ENCODE peak calls at places on chromosomes 6 and 20, in five cellular contexts. N is kidney epithelial cell, L is Calu3, Q is astrocyte of the spinal cord, M is ovary. T is an unnamed sample.
A peak's percentile ranks its signal among the peaks of the same experiment; 100 is the strongest.

GRCh38 chr20:52800734-52801627 is 171.2 kb upstream of the TSHZ2 start:
- DNase-seq in N (no peak), L (no peak), Q (no peak), M (no peak), T (no peak)

GRCh38 chr20:25081065-25081729 is 744 bp downstream of the VSX1 start:
- DNase-seq in N (no peak), L (no peak), Q (no peak), M (no peak), T (no peak)

GRCh38 chr6:66992660-66993059 is 1285.6 kb upstream of the EYS start:
- DNase-seq in N (no peak), L (no peak), Q (no peak), M (no peak), T (no peak)

GRCh38 chr6:51844391-51844735 is 243.1 kb downstream of the PKHD1 start:
- DNase-seq in N (no peak), L (no peak), Q (no peak), M (no peak), T (no peak)

GRCh38 chr6:145878591-145879295 is 64.1 kb upstream of the FBXO30 start:
- DNase-seq in N (no peak), L (no peak), Q (peak; percentile 30), M (no peak), T (no peak)

GRCh38 chr20:58656825-58657224 is 5.7 kb downstream of the STX16 start:
- DNase-seq in N (no peak), L (no peak), Q (no peak), M (no peak), T (no peak)

GRCh38 chr6:41966961-41967311 is 25.3 kb upstream of the CCND3 start:
- DNase-seq in N (peak; percentile 85), L (peak; percentile 50), Q (peak; percentile 72), M (no peak), T (no peak)

GRCh38 chr6:84422380-84422968 is 195.0 kb upstream of the CEP162 start:
- DNase-seq in N (peak; percentile 10), L (peak; percentile 84), Q (peak; percentile 78), M (peak; percentile 25), T (no peak)

GRCh38 chr6:88358846-88359245 is 192.7 kb upstream of the CNR1 start:
- DNase-seq in N (no peak), L (no peak), Q (no peak), M (no peak), T (no peak)

GRCh38 chr20:35005463-35005961 is 49.8 kb downstream of the MYH7B start:
- DNase-seq in N (no peak), L (no peak), Q (no peak), M (peak; percentile 10), T (no peak)

GRCh38 chr6:157471895-157472686 is 91.1 kb downstream of the ZDHHC14 start:
- DNase-seq in N (no peak), L (no peak), Q (no peak), M (no peak), T (no peak)

GRCh38 chr20:40268321-40269075 is 420.5 kb downstream of the MAFB start:
- DNase-seq in N (no peak), L (no peak), Q (no peak), M (no peak), T (no peak)

GRCh38 chr20:40262219-40262618 is 426.8 kb downstream of the MAFB start:
- DNase-seq in N (no peak), L (no peak), Q (no peak), M (no peak), T (no peak)

DNA sequence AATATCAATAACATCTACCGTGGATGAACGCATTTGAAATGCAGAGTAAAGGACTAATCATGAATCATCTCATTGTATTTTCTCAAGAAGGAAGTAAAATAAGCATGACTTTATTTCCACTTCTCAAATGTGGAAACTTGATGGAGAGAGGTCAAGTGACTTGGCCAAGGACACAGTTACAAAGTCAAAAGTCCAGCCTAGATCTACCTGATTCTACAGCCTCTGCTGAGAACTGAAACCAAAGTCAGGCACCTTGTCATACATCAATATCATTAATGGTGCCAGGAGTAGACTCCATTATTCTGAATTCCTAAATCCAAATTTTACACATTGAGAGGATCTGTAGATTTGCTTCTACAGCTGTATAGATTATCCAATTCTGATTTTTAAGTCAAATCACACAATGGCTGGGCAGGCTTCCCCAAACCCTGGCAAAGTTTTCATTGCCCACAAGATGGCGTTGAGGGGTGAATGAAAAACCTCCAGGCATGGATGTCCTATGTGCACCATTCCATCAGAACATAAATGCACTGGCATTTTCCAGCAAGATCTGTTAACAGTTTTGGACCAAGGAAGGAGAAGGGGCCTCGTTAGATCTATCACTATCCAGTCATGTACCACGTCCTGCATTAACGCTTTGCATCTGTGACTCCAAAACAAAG is 423.0 kb downstream of the MAFB start:
- DNase-seq in N (no peak), L (peak; percentile 49), Q (peak; percentile 26), M (no peak), T (peak; percentile 18)
- TF ChIP-seq CTCF in N (peak; percentile 23), L (peak; percentile 47), Q (peak; percentile 52), M (no peak), T (peak; percentile 68)

GRCh38 chr6:16335176-16335575 is 96.8 kb downstream of the GMPR start:
- DNase-seq in N (no peak), L (no peak), Q (no peak), M (no peak), T (no peak)

GRCh38 chr6:16339263-16339587 is 100.8 kb downstream of the GMPR start:
- DNase-seq in N (no peak), L (no peak), Q (no peak), M (no peak), T (no peak)

GRCh38 chr6:16336056-16336810 is 97.8 kb downstream of the GMPR start:
- DNase-seq in N (no peak), L (no peak), Q (no peak), M (no peak), T (no peak)

GRCh38 chr6:16337280-16337975 is 99.0 kb downstream of the GMPR start:
- DNase-seq in N (no peak), L (no peak), Q (peak; percentile 70), M (peak; percentile 95), T (no peak)

DNA sequence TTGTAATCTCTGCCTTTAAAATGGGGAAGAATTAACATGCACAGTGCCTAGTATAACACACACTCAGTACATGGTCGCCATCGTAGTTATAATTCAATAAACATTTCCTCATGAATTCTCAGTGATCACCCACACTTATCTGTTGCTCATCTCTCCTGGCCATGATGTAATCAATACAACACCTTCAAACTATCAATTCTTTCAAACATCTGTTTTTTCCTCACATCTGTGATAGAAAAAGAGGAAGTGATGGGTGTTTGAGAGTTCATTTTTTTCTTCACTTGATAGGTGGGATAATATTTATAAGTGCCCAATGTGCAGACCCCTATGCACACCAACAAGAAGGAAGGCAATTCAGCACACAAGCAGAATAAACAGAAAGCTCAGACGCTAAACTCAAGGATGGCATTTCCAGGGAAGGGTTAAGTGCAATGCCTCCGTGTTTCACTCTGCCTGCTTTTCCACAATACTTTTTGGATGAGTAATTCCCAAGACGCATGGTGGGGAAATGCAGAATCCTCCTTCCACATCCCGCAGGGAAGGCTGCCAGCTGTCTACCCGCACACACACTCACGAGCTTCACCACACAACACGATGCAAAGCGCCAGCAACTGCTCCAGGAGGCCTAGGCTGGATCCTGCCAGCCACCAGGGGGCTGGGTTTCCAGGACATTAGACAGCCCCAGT is 100.3 kb downstream of the GMPR start:
- DNase-seq in N (peak; percentile 94), L (peak; percentile 9), Q (peak; percentile 98), M (peak; percentile 75), T (no peak)
- TF ChIP-seq CTCF in N (peak; percentile 76), L (no peak), Q (peak; percentile 87), M (no peak), T (peak; percentile 31)

GRCh38 chr6:92623441-92623840 is 795.9 kb downstream of the EPHA7 start:
- DNase-seq in N (no peak), L (no peak), Q (no peak), M (no peak), T (no peak)

DNA sequence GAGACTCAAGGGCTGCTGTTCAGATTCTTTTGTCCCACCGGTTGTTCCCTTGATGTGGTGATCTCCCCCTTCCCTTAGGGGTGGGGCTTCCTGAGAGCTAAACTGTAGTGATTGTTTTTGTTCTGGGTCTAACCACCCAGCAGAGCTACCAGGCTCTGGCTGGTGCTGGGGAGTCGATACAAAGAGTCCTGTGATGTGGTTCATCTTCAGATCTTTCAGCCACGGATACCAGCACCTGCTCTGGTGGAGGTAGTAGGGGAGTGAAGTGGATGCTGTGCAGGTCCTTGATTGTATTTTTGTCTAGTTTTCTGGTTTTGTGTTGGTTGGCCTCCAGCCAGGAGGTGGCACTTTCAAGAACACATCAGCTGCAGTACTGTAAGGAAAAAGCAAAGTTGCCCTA is 801.6 kb downstream of the EPHA7 start:
- DNase-seq in N (no peak), L (no peak), Q (no peak), M (no peak), T (no peak)
- TF ChIP-seq CTCF in N (no peak), L (no peak), Q (no peak), M (no peak), T (no peak)

GRCh38 chr20:21234324-21234723 is 68.8 kb upstream of the XRN2 start:
- DNase-seq in N (no peak), L (no peak), Q (no peak), M (no peak), T (no peak)
- TF ChIP-seq CTCF in N (no peak), L (no peak), Q (no peak), M (no peak), T (no peak)

GRCh38 chr20:47818466-47818865 is 33.2 kb upstream of the SULF2 start:
- DNase-seq in N (no peak), L (no peak), Q (no peak), M (no peak), T (no peak)
- TF ChIP-seq CTCF in N (no peak), L (no peak), Q (no peak), M (no peak), T (no peak)

GRCh38 chr6:128807577-128807976 is 75.4 kb upstream of the LAMA2 start:
- DNase-seq in N (peak; percentile 21), L (no peak), Q (peak; percentile 74), M (no peak), T (peak; percentile 10)
- TF ChIP-seq CTCF in N (peak; percentile 55), L (peak; percentile 46), Q (peak; percentile 45), M (no peak), T (peak; percentile 70)